ENCODE peak calls at places on chromosomes 7 and 10, in four cellular contexts. S is MM.1S, I is GM23248, C is HCT116. F is an unnamed sample.

GRCh38 chr7:45912972-45913371 is 8.1 kb downstream of the IGFBP3 start:
- DNase-seq in C (no peak), I (no peak), S (no peak), F (no peak)

GRCh38 chr7:69608049-69608448 is 9.8 kb downstream of the AUTS2 start:
- DNase-seq in I (no peak), C (no peak), S (no peak), F (no peak)

GRCh38 chr7:133081119-133081604 is 728 bp downstream of the CHCHD3 start:
- DNase-seq in S (peak; percentile 12), I (peak; percentile 63), C (no peak), F (peak; percentile 7)

GRCh38 chr7:50620418-50620817 is 55.2 kb upstream of the DDC start:
- DNase-seq in I (no peak), S (no peak), C (no peak), F (no peak)

GRCh38 chr10:43671659-43672555 is 23.2 kb upstream of the ZNF32 start:
- DNase-seq in S (peak; percentile 73), I (peak; percentile 74), C (peak; percentile 47), F (peak; percentile 67)

GRCh38 chr7:30708412-30708811 is 26.2 kb upstream of the CRHR2 start:
- DNase-seq in C (no peak), I (no peak), S (no peak), F (no peak)

GRCh38 chr7:36564500-36564899 is 159.8 kb downstream of the AOAH start:
- DNase-seq in I (no peak), C (no peak), S (peak; percentile 15), F (no peak)

GRCh38 chr7:16753102-16753931 is at the start of gene TSPAN13:
- DNase-seq in S (peak; percentile 89), I (peak; percentile 80), C (peak; percentile 86), F (peak; percentile 86)

GRCh38 chr10:7258948-7259523 is 151.8 kb downstream of the SFMBT2 start:
- DNase-seq in S (no peak), I (no peak), C (no peak), F (peak; percentile 33)
- H2AFZ ChIP-seq in S (no peak overlapping the region), I (no peak overlapping the region), C (no peak overlapping the region), F (no peak overlapping the region)

GRCh38 chr7:82559203-82559805 is 115.7 kb upstream of the CACNA2D1 start:
- DNase-seq in I (no peak), C (no peak), S (peak; percentile 89), F (no peak)
- H3K4me3 ChIP-seq in I (no peak overlapping the region), C (no peak overlapping the region), S (peak overlapping the region; percentile 59), F (no peak overlapping the region)

GRCh38 chr7:35551682-35552081 is 143.3 kb downstream of the HERPUD2 start:
- DNase-seq in I (no peak), C (no peak), S (no peak), F (no peak)

GRCh38 chr7:35550831-35551230 is 144.1 kb downstream of the HERPUD2 start:
- DNase-seq in S (no peak), I (no peak), C (no peak), F (no peak)

GRCh38 chr7:35555934-35556333 is 139.0 kb downstream of the HERPUD2 start:
- DNase-seq in S (no peak), C (no peak), I (peak; percentile 6), F (no peak)

GRCh38 chr7:35555386-35555785 is 139.5 kb downstream of the HERPUD2 start:
- DNase-seq in C (no peak), I (no peak), S (no peak), F (no peak)

DNA sequence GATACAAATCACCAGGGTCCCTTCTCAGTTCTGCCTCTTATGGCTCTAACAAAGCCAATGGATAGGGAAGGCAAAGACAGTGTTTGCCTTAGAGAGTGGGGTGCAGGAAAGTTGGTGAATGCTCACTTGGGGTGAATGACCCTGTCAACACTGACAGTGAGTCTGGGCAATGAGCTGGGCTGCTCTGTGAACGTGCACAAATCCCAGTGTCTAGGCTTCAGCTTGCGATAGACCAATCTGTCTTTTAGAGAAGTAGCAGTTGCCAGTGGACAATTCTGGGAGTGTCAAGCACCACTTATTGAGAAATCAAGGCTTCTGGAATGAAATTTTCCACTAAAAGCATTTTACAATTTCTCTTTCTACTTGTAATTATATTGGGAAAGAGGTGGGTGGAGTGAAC is 141.4 kb downstream of the HERPUD2 start:
- DNase-seq in C (no peak), I (no peak), S (no peak), F (no peak)
- TF ChIP-seq EZH2phosphoT487 in C (no peak), I (no peak), S (no peak), F (no peak)

GRCh38 chr7:22582860-22583640 is 83.1 kb upstream of the STEAP1B start:
- DNase-seq in I (peak; percentile 74), C (no peak), S (no peak), F (no peak)
- H2AFZ ChIP-seq in I (no peak overlapping the region), C (peak overlapping the region; percentile 18), S (peak overlapping the region; percentile 41), F (no peak overlapping the region)

DNA sequence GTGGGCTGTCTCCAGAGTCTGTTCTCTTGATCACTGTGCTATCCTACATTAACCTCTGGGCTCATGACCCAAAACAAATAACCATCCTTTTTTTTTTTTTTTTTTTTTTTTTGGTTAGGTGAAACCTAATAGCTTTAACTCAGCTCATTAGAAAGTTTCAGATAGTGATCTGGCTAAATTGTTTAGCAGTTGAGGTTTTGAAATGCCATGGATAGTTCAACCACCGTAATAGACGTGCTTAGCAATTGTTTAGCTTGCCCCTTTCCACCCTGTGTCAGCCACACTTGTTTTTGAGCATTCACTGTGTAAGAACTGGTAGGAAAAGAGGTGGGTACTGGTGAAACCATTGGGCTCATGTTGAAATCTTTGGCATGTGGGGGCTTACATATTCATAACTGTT is 3.8 kb downstream of the PLCE1 start:
- DNase-seq in S (no peak), C (no peak), I (no peak), F (no peak)
- H3K4me3 ChIP-seq in S (no peak overlapping the region), C (no peak overlapping the region), I (no peak overlapping the region), F (no peak overlapping the region)

GRCh38 chr10:19817251-19818046 is 1.2 kb downstream of the PLXDC2 start:
- DNase-seq in I (peak; percentile 10), C (no peak), S (peak; percentile 24), F (no peak)
- TF ChIP-seq EZH2phosphoT487 in I (no peak), C (no peak), S (no peak), F (no peak)

DNA sequence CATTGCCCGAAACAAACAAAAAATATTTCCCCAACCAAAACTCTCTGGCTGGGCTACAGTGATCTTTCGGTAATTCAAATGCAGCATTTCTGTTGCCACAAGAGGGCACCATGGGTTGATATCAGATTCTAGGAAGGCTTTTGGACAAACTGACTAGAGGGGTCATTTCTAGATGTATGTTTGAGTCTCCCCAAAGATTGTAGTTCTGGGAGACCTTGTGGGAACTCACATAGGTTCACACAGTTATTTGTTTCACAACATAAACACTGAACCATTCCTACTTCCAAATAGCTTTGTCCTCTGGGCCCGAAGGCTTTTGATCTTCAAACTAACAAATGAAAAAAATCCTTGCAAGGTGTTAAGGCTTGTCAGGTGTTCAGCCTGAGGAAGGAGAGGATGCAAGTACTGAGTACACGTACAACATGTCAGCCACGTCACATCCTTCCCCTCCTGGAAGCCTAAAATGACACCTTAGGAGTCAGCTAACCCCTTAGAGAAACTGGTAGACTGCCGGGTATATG is 37.0 kb upstream of the IL15RA start:
- DNase-seq in I (peak; percentile 71), S (peak; percentile 62), C (peak; percentile 29), F (peak; percentile 86)
- H2AFZ ChIP-seq in I (peak overlapping the region; percentile 53), S (no peak overlapping the region), C (peak overlapping the region; percentile 77), F (peak overlapping the region; percentile 51)

DNA sequence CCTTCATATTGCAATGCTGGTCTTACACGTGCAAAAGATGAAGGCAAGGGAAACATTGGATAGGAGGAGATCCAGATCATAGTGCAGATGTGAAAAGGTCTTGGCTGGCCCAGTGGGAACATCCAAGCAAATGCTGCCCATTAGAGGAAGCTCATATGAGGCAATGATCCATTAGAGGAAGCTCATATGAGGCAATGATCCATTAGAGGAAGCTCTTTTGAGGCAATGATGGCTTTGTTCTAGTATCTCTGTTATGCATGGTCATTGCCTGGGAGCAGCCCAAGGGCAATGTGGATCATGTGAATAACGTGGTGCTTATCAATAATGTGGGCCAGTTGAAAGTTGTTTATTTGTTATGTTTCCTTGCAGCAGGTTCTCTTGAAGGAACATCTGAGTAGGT is 37.8 kb downstream of the STEAP4 start:
- DNase-seq in C (no peak), I (no peak), S (no peak), F (no peak)
- H3K4me3 ChIP-seq in C (no peak overlapping the region), I (no peak overlapping the region), S (no peak overlapping the region), F (no peak overlapping the region)

F was measured in OCI-LY7.